ENCODE peak calls at places on chromosomes 11 and 22, in six cellular contexts. R, X, Z, A, P and L are unnamed samples.

GRCh38 chr11:15493066-15493465 is 378.3 kb downstream of the INSC start:
- DNase-seq in R (no peak), X (no peak), Z (no peak), A (no peak), P (no peak), L (no peak)

GRCh38 chr11:59550842-59551650 is 39.7 kb downstream of the OR4D9 start:
- DNase-seq in R (peak; percentile 84), X (peak; percentile 89), Z (no peak), A (peak; percentile 75), P (peak; percentile 78), L (peak; percentile 75)

GRCh38 chr11:74225565-74225964 is 54.5 kb downstream of the PPME1 start:
- DNase-seq in R (no peak), X (no peak), Z (no peak), A (no peak), P (no peak), L (no peak)

GRCh38 chr11:24697722-24698121 is 200.9 kb downstream of the LUZP2 start:
- DNase-seq in R (no peak), X (no peak), Z (no peak), A (no peak), P (peak; percentile 20), L (no peak)

GRCh38 chr11:129785383-129786111 is 30.1 kb upstream of the TMEM45B start:
- DNase-seq in R (no peak), X (no peak), Z (no peak), A (no peak), P (no peak), L (no peak)

GRCh38 chr22:38758276-38758945 is 2.6 kb upstream of the SUN2 start:
- DNase-seq in R (no peak), X (peak; percentile 91), Z (no peak), A (peak; percentile 58), P (no peak), L (no peak)

GRCh38 chr22:27978875-27979274 is 59.8 kb upstream of the PITPNB start:
- DNase-seq in R (no peak), X (no peak), Z (no peak), A (no peak), P (no peak), L (no peak)

GRCh38 chr11:88494857-88495256 is 157.3 kb upstream of the CTSC start:
- DNase-seq in R (no peak), X (no peak), Z (no peak), A (no peak), P (no peak), L (no peak)

GRCh38 chr11:131684111-131685060 is 314.0 kb downstream of the NTM start:
- DNase-seq in R (no peak), X (no peak), Z (no peak), A (no peak), P (no peak), L (no peak)

GRCh38 chr11:41431784-41432183 is 27.7 kb downstream of the LRRC4C start:
- DNase-seq in R (no peak), X (no peak), Z (peak; percentile 20), A (no peak), P (no peak), L (no peak)

GRCh38 chr11:27471588-27472397 is 797 bp downstream of the LGR4 start:
- DNase-seq in R (peak; percentile 47), X (peak; percentile 35), Z (no peak), A (peak; percentile 49), P (no peak), L (peak; percentile 59)

GRCh38 chr11:827146-827860 is 416 bp upstream of the CRACR2B start:
- DNase-seq in R (no peak), X (no peak), Z (no peak), A (no peak), P (no peak), L (no peak)

GRCh38 chr11:33344611-33345010 is 87.4 kb downstream of the HIPK3 start:
- DNase-seq in R (no peak), X (no peak), Z (no peak), A (no peak), P (no peak), L (no peak)

GRCh38 chr11:8699903-8700302 is 17.3 kb downstream of the RPL27A start:
- DNase-seq in R (no peak), X (no peak), Z (no peak), A (no peak), P (no peak), L (no peak)

GRCh38 chr11:47340010-47340409 is 12.5 kb downstream of the MYBPC3 start:
- DNase-seq in R (no peak), X (no peak), Z (no peak), A (no peak), P (no peak), L (no peak)

GRCh38 chr22:37701121-37701786 is 4.4 kb downstream of the TRIOBP start:
- DNase-seq in R (no peak), X (no peak), Z (no peak), A (no peak), P (no peak), L (no peak)

GRCh38 chr11:112364962-112365481 is 104.4 kb upstream of the PLET1 start:
- DNase-seq in R (no peak), X (no peak), Z (no peak), A (no peak), P (peak; percentile 98), L (no peak)

GRCh38 chr22:44211946-44212930 is 31.5 kb downstream of the PARVG start:
- DNase-seq in R (no peak), X (no peak), Z (no peak), A (no peak), P (no peak), L (no peak)

GRCh38 chr22:28146401-28147304 is 227.6 kb upstream of the PITPNB start:
- DNase-seq in R (no peak), X (no peak), Z (no peak), A (no peak), P (no peak), L (no peak)

GRCh38 chr11:44596541-44597276 is 31.2 kb downstream of the CD82 start:
- DNase-seq in R (no peak), X (peak; percentile 88), Z (no peak), A (peak; percentile 83), P (no peak), L (no peak)

GRCh38 chr22:42613869-42614268 is 814 bp downstream of the POLDIP3 start:
- DNase-seq in R (no peak), X (no peak), Z (no peak), A (peak; percentile 54), P (no peak), L (no peak)

GRCh38 chr11:57751676-57752253 is at the start of gene BTBD18:
- DNase-seq in R (peak; percentile 39), X (peak; percentile 22), Z (no peak), A (peak; percentile 44), P (no peak), L (no peak)

GRCh38 chr11:118572075-118572913 is at the start of gene ARCN1:
- DNase-seq in R (peak; percentile 85), X (peak; percentile 88), Z (peak; percentile 54), A (peak; percentile 85), P (no peak), L (peak; percentile 85)

GRCh38 chr22:48942698-48943566 is 884.7 kb downstream of the BRD1 start:
- DNase-seq in R (no peak), X (no peak), Z (no peak), A (no peak), P (no peak), L (no peak)

GRCh38 chr11:13216019-13217006 is 61.3 kb upstream of the BMAL1 start:
- DNase-seq in R (peak; percentile 34), X (peak; percentile 68), Z (no peak), A (no peak), P (peak; percentile 87), L (no peak)

GRCh38 chr11:130166457-130166784 is 6.8 kb downstream of the ST14 start:
- DNase-seq in R (no peak), X (no peak), Z (no peak), A (peak; percentile 80), P (peak; percentile 86), L (no peak)

GRCh38 chr11:692824-693414 is 2.1 kb downstream of the DEAF1 start:
- DNase-seq in R (no peak), X (peak; percentile 56), Z (no peak), A (peak; percentile 57), P (no peak), L (no peak)

GRCh38 chr22:50481440-50482106 is at the start of gene ADM2:
- DNase-seq in R (no peak), X (peak; percentile 82), Z (no peak), A (peak; percentile 51), P (no peak), L (peak; percentile 70)

GRCh38 chr22:50305658-50306566 is 1.5 kb downstream of the PLXNB2 start:
- DNase-seq in R (peak; percentile 90), X (peak; percentile 42), Z (no peak), A (no peak), P (peak; percentile 90), L (peak; percentile 93)

GRCh38 chr22:24357547-24357946 is 69.9 kb upstream of the ADORA2A start:
- DNase-seq in R (no peak), X (no peak), Z (no peak), A (no peak), P (no peak), L (no peak)

GRCh38 chr11:60528934-60529333 is 13.7 kb downstream of the MS4A13 start:
- DNase-seq in R (no peak), X (no peak), Z (no peak), A (peak; percentile 68), P (no peak), L (no peak)

GRCh38 chr11:125464266-125464662 is 31.8 kb downstream of the FEZ1 start:
- DNase-seq in R (no peak), X (no peak), Z (no peak), A (no peak), P (no peak), L (no peak)

GRCh38 chr11:17992916-17993315 is 19.9 kb downstream of the SERGEF start:
- DNase-seq in R (peak; percentile 32), X (no peak), Z (no peak), A (no peak), P (no peak), L (no peak)

GRCh38 chr11:12241401-12241800 is 131.0 kb downstream of the MICAL2 start:
- DNase-seq in R (no peak), X (no peak), Z (no peak), A (no peak), P (no peak), L (no peak)

GRCh38 chr11:129061466-129062194 is 119.0 kb upstream of the TP53AIP1 start:
- DNase-seq in R (no peak), X (no peak), Z (no peak), A (no peak), P (no peak), L (no peak)

GRCh38 chr11:133533205-133533604 is 904 bp upstream of the OPCML start:
- DNase-seq in R (no peak), X (no peak), Z (no peak), A (no peak), P (no peak), L (no peak)

GRCh38 chr11:117828641-117829368 is 4.3 kb upstream of the FXYD2 start:
- DNase-seq in R (peak; percentile 76), X (peak; percentile 91), Z (no peak), A (peak; percentile 87), P (peak; percentile 51), L (peak; percentile 46)